ENCODE peak calls at places on chromosomes 7 and 10, in five cellular contexts. J is stomach, T is AG09319, D is glutamatergic neuron, P is astrocyte of the spinal cord. Z is an unnamed sample.

GRCh38 chr7:112668561-112668960 is 121.6 kb downstream of the TMEM168 start:
- DNase-seq in J (no peak), T (no peak), D (no peak), P (no peak), Z (no peak)

GRCh38 chr7:28958235-28958945 is at the start of gene TRIL:
- DNase-seq in J (peak), T (peak), D (peak), P (peak), Z (peak)

GRCh38 chr10:124558901-124559321 is 97.3 kb downstream of the LHPP start:
- DNase-seq in J (no peak), T (no peak), D (no peak), P (no peak), Z (no peak)

GRCh38 chr10:113129117-113129516 is 179.1 kb downstream of the TCF7L2 start:
- DNase-seq in J (no peak), T (no peak), D (no peak), P (no peak), Z (no peak)

GRCh38 chr10:10869592-10869991 is 148.1 kb upstream of the CELF2 start:
- DNase-seq in J (no peak), T (no peak), D (no peak), P (peak), Z (no peak)

GRCh38 chr7:65971021-65971420 is 11.0 kb downstream of the GUSB start:
- DNase-seq in J (peak), T (no peak), D (no peak), P (no peak), Z (no peak)

GRCh38 chr10:79981673-79982485 is 33.0 kb upstream of the SFTPD start:
- DNase-seq in J (peak), T (no peak), D (peak), P (peak), Z (no peak)

GRCh38 chr10:15163261-15163864 is 5.1 kb downstream of the NMT2 start:
- DNase-seq in J (no peak), T (no peak), D (no peak), P (no peak), Z (no peak)

GRCh38 chr7:139231513-139232376 is 708 bp downstream of the UBN2 start:
- DNase-seq in J (peak), T (no peak), D (peak), P (no peak), Z (no peak)

GRCh38 chr7:142323706-142324105 is 65.8 kb upstream of the PRSS58 start:
- DNase-seq in J (no peak), T (no peak), D (peak), P (no peak), Z (no peak)
- TF ChIP-seq CTCF in J (no peak), T (no peak), D (peak), P (peak), Z (no peak)

DNA sequence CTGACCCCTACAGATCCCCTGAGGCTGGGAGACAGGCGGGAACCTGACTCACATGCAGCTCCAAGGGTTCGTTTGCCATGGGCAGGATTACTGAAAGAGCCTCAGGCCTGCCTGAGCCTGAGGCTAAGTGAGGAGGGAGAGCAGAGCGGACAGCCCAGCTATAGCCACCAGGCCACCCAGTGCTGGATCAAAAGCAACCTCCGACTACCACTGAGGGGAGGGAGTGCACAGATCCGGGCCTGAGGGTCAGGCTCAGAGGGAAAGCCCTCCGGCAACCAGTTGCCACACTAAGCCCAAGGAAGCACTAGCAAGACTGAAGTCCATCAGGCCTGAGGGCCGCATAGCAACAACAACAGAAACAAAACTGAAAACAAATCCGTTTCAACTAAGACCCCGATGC is 92.4 kb upstream of the VIPR2 start:
- DNase-seq in J (no peak), T (no peak), D (no peak), P (no peak), Z (no peak)
- TF ChIP-seq CTCF in J (no peak), T (no peak), D (no peak), P (no peak), Z (no peak)

GRCh38 chr7:13257661-13258060 is 570.2 kb downstream of the ARL4A start:
- DNase-seq in J (no peak), T (no peak), D (no peak), P (peak), Z (no peak)
- TF ChIP-seq CTCF in J (no peak), T (no peak), D (no peak), P (no peak), Z (no peak)

GRCh38 chr7:128010392-128011078 is 20.7 kb downstream of the LRRC4 start:
- DNase-seq in J (no peak), T (no peak), D (no peak), P (no peak), Z (no peak)
- TF ChIP-seq CTCF in J (no peak), T (no peak), D (no peak), P (peak), Z (no peak)

DNA sequence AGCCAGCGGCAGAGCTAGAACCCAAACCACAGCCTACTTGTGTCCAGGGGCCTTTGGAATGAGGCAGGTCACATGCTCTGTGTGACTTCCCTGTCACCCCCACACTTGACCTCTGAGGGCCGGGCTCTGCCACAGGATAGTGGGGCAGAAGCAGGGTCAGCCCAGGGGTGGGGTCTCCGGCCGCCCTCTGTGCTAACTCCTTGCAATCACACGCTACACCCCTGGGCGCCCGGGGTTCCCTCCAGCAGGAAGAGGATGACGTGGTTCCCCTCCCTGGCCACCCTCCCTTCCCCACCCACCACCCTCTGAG is 19.8 kb downstream of the TECPR1 start:
- DNase-seq in J (no peak), T (no peak), D (no peak), P (no peak), Z (no peak)
- TF ChIP-seq CTCF in J (no peak), T (no peak), D (no peak), P (no peak), Z (no peak)

Z was measured in omental fat pad.